ENCODE peak calls at places on chromosomes 5 and 9, in eight cellular contexts. O is Calu3, R is AG04449, X is psoas muscle, A is colonic mucosa, I is lower leg skin, Q is astrocyte of the cerebellum, C is upper lobe of right lung. V is an unnamed sample.

GRCh38 chr5:57681942-57682341 is 199.3 kb upstream of the ACTBL2 start:
- DNase-seq in O (no peak), R (no peak), X (no peak), A (no peak), I (no peak), Q (peak), C (no peak), V (no peak)

GRCh38 chr9:6680797-6681146 is 35.2 kb upstream of the GLDC start:
- DNase-seq in O (peak), R (no peak), X (no peak), A (peak), I (peak), Q (no peak), C (peak), V (peak)

GRCh38 chr5:179608131-179608581 is 15.3 kb downstream of the HNRNPH1 start:
- DNase-seq in O (no peak), R (no peak), X (no peak), A (no peak), I (no peak), Q (no peak), C (peak), V (no peak)

GRCh38 chr5:172187118-172188032 is 649 bp downstream of the STK10 start:
- DNase-seq in O (peak), R (peak), X (peak), A (peak), I (peak), Q (peak), C (peak), V (no peak)

GRCh38 chr9:114507726-114508125 is 2.5 kb upstream of the WHRN start:
- DNase-seq in O (peak), R (no peak), X (no peak), A (no peak), I (no peak), Q (no peak), C (no peak), V (no peak)

GRCh38 chr5:167064199-167064811 is 1227.1 kb upstream of the WWC1 start:
- DNase-seq in O (no peak), R (no peak), X (no peak), A (no peak), I (no peak), Q (no peak), C (no peak), V (no peak)

GRCh38 chr9:94300470-94301301 is 27.8 kb downstream of the NUTM2F start:
- DNase-seq in O (no peak), R (no peak), X (no peak), A (no peak), I (no peak), Q (no peak), C (no peak), V (no peak)

GRCh38 chr5:6475626-6476312 is 27.1 kb downstream of the UBE2QL1 start:
- DNase-seq in O (no peak), R (no peak), X (no peak), A (no peak), I (no peak), Q (no peak), C (no peak), V (no peak)

GRCh38 chr9:99357575-99357974 is 135.5 kb downstream of the SEC61B start:
- DNase-seq in O (no peak), R (no peak), X (peak), A (no peak), I (peak), Q (no peak), C (no peak), V (no peak)

GRCh38 chr5:128684951-128685350 is 146.9 kb upstream of the FBN2 start:
- DNase-seq in O (no peak), R (peak), X (no peak), A (no peak), I (no peak), Q (peak), C (no peak), V (no peak)

GRCh38 chr5:134545070-134545868 is 19.8 kb downstream of the JADE2 start:
- DNase-seq in O (no peak), R (no peak), X (peak), A (peak), I (no peak), Q (no peak), C (peak), V (no peak)

GRCh38 chr5:78929833-78930232 is 55.3 kb downstream of the ARSB start:
- DNase-seq in O (no peak), R (no peak), X (no peak), A (no peak), I (no peak), Q (no peak), C (no peak), V (no peak)

GRCh38 chr5:164941102-164941501 is 1435.7 kb downstream of the MAT2B start:
- DNase-seq in O (no peak), R (no peak), X (no peak), A (no peak), I (no peak), Q (no peak), C (no peak), V (no peak)

GRCh38 chr5:116437922-116438578 is 136.6 kb downstream of the SEMA6A start:
- DNase-seq in O (no peak), R (no peak), X (no peak), A (no peak), I (no peak), Q (no peak), C (no peak), V (no peak)

GRCh38 chr9:98227883-98228282 is 27.6 kb downstream of the TBC1D2 start:
- DNase-seq in O (no peak), R (no peak), X (no peak), A (no peak), I (no peak), Q (no peak), C (no peak), V (no peak)

GRCh38 chr9:98225015-98225442 is 30.4 kb downstream of the TBC1D2 start:
- DNase-seq in O (no peak), R (no peak), X (no peak), A (peak), I (no peak), Q (no peak), C (no peak), V (no peak)

GRCh38 chr9:98226516-98226915 is 28.9 kb downstream of the TBC1D2 start:
- DNase-seq in O (no peak), R (no peak), X (no peak), A (no peak), I (no peak), Q (no peak), C (no peak), V (no peak)

GRCh38 chr9:98228392-98229089 is 26.9 kb downstream of the TBC1D2 start:
- DNase-seq in O (no peak), R (no peak), X (no peak), A (no peak), I (no peak), Q (no peak), C (no peak), V (no peak)

DNA sequence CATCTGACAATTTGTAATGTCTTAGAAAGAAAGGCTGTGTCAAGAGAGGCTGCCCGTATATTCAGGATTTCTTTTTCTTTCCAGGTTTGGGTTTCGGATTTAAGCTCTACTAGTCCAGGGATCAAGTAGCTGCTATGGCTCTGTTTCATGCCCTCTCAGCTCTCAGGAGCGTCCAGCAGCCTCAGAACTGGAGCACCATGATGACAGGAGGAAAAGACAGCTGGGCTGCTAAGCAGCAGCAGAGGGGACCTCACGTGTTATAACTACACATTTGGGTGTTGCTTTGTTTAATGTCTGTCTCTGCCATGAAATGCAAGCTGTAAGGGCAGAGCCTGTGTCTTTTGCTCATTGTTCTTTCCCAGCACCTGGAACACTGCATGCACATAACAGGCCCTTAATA is 28.5 kb downstream of the TBC1D2 start:
- DNase-seq in O (no peak), R (no peak), X (no peak), A (no peak), I (no peak), Q (no peak), C (no peak), V (no peak)
- TF ChIP-seq CTCF in O (no peak), R (no peak), X (no peak), A (no peak), I (no peak), Q (no peak), C (no peak), V (no peak)

GRCh38 chr9:134662143-134662876 is 20.7 kb downstream of the COL5A1 start:
- DNase-seq in O (no peak), R (peak), X (peak), A (peak), I (peak), Q (peak), C (peak), V (peak)
- TF ChIP-seq CTCF in O (no peak), R (no peak), X (no peak), A (no peak), I (no peak), Q (no peak), C (no peak), V (no peak)

DNA sequence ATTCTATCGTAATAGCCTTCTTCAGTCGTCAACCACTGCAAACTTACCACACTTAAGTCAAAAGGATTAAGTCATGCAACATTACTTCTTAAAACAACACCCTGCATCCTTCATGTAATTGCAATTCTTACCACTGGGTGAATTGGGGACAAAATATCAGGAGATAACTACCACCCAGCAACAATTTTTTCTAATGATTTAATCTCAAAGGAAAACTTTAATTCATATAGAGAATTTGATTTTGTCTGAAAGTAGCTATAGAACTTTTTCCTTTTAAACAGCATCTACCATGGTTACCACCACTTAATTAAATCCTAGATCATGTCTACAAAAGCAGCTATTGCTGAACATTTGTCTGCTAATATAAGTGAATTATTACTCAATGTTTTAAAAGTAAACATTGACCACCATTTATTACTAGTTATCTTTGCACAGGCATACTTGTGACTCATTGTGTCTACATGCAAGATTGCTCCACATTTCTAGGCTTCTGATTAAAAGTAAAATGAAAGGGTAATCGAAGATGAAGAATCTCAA is 10.5 kb downstream of the MLLT3 start:
- DNase-seq in O (no peak), R (no peak), X (no peak), A (no peak), I (no peak), Q (no peak), C (no peak), V (no peak)
- TF ChIP-seq CTCF in O (peak), R (peak), X (peak), A (no peak), I (no peak), Q (peak), C (peak), V (peak)

DNA sequence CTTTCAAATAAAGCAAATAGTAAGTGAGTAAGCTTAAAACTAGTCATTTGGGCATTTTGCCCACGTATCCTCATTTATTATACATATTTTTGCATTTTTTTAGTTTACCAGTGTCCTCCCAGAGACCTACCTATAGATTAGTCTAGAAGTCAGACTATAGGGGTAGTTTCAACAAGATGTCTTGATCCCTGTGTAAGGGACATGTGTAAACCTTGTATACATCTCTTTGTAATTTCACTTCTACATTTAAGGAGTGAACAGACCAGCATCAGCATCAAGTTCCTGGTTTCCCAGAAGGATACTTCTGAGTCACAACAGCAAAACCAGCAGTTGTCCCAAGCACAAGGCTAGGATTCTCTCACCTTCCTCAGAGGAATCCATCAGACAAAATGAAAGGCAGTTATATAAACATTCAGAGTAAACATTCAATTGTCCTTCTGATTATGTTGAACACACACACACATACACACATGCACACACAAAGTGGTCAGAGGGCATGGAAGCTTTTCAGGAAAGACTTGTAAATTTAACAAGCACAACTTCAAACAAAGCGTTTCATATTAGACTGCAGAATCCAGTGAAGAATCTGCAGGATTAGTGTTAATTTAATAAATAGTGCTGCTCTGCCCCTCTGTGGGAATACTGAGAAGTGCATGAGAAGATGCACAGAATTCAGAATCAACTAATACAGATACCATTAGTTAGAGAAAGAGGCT is 55.4 kb downstream of the HINT1 start:
- DNase-seq in O (peak), R (peak), X (no peak), A (peak), I (no peak), Q (peak), C (no peak), V (no peak)
- TF ChIP-seq CTCF in O (peak), R (peak), X (peak), A (peak), I (peak), Q (peak), C (peak), V (peak)

GRCh38 chr9:34863426-34863825 is 94.7 kb upstream of the PHF24 start:
- DNase-seq in O (no peak), R (no peak), X (no peak), A (no peak), I (no peak), Q (no peak), C (no peak), V (no peak)

GRCh38 chr9:34866614-34867013 is 91.5 kb upstream of the PHF24 start:
- DNase-seq in O (no peak), R (no peak), X (no peak), A (no peak), I (no peak), Q (no peak), C (no peak), V (no peak)

DNA sequence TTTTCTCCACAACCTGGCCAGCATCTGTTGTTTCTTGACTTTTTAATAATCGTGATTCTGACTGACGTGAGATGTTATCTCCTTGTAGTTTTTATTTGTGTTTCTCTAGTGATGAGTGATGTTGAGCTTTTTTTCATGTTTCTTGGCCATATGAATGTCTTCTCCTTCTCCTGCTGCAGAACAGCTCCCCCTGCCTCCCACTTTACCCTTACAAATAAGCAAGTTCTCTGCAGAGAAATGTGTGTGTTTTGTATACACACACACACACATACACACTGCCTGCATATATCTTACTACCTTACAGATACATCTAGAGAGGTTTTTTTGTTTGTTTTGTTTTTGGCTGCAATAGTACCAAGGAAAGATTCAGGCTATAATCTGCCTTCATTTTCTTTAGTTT is 88.7 kb upstream of the PHF24 start:
- DNase-seq in O (peak), R (no peak), X (no peak), A (no peak), I (no peak), Q (no peak), C (no peak), V (no peak)
- TF ChIP-seq CTCF in O (no peak), R (peak), X (no peak), A (no peak), I (no peak), Q (peak), C (peak), V (peak)

GRCh38 chr9:135084262-135084661 is 3.2 kb upstream of the OLFM1 start:
- DNase-seq in O (no peak), R (no peak), X (no peak), A (no peak), I (no peak), Q (no peak), C (no peak), V (no peak)

GRCh38 chr9:135083831-135084230 is 3.6 kb upstream of the OLFM1 start:
- DNase-seq in O (no peak), R (no peak), X (no peak), A (peak), I (no peak), Q (no peak), C (peak), V (peak)

GRCh38 chr9:135086597-135087488 is 625 bp upstream of the OLFM1 start:
- DNase-seq in O (no peak), R (no peak), X (peak), A (no peak), I (no peak), Q (no peak), C (no peak), V (peak)

GRCh38 chr9:135085830-135086546 is 1.5 kb upstream of the OLFM1 start:
- DNase-seq in O (peak), R (no peak), X (peak), A (peak), I (peak), Q (peak), C (peak), V (peak)

GRCh38 chr9:135084881-135085760 is 2.3 kb upstream of the OLFM1 start:
- DNase-seq in O (no peak), R (no peak), X (no peak), A (no peak), I (no peak), Q (no peak), C (no peak), V (peak)
- TF ChIP-seq CTCF in O (no peak), R (no peak), X (no peak), A (no peak), I (no peak), Q (no peak), C (no peak), V (no peak)

GRCh38 chr9:24832307-24832706 is 286.6 kb upstream of the IZUMO3 start:
- DNase-seq in O (no peak), R (no peak), X (no peak), A (no peak), I (no peak), Q (no peak), C (no peak), V (no peak)
- TF ChIP-seq CTCF in O (no peak), R (no peak), X (no peak), A (no peak), I (no peak), Q (peak), C (peak), V (peak)

V was measured in chondrocyte.